ENCODE peak calls at places on chromosome 11, in eight cellular contexts. F is heart left ventricle; L is NCI-H2081; Y is activated T-helper 1 cell treated with anti-CD3 and anti-CD28 coated beads, Interleukin-12 subunit alpha, Interleukin-12 subunit beta, Interleukin-2, Interleukin-4 antibody, amounts not matched to agents 30 ng/mL and 10 ng/mL and 1 ng/mL, durations not matched to agents 14 hours and 24 hours and 36 hours; K is activated CD4-positive, alpha-beta T cell treated with anti-CD3 and anti-CD28 coated beads, Interleukin-2, amount 10 ng/mL, durations not matched to agents 7 days and 5 days; M is EL; N is NCI-H1417 treated with DMSO at 0.1 percent for 48 hours; J is CD4-positive, alpha-beta memory T cell. O is an unnamed sample.

GRCh38 chr11:104061851-104062521 is 25.5 kb downstream of the DDI1 start:
- DNase-seq in L (no peak), Y (no peak), N (no peak), F (no peak), J (no peak), K (no peak), M (no peak), O (no peak)

GRCh38 chr11:12827929-12828812 is 153.9 kb downstream of the TEAD1 start:
- DNase-seq in J (no peak), Y (no peak), L (peak; percentile 92), M (peak; percentile 71), K (no peak), N (peak; percentile 68), F (no peak), O (peak; percentile 59)

GRCh38 chr11:22432331-22433065 is 94.3 kb downstream of the SLC17A6 start:
- DNase-seq in N (peak; percentile 89), Y (no peak), F (peak; percentile 45), L (no peak), K (no peak), J (no peak), M (no peak), O (peak; percentile 33)

GRCh38 chr11:69546735-69547370 is 65.4 kb downstream of the LINC01488 start:
- DNase-seq in J (no peak), N (no peak), L (no peak), M (no peak), Y (no peak), F (no peak), K (no peak), O (no peak)

GRCh38 chr11:19073454-19074415 is 13.2 kb upstream of the MRGPRX2 start:
- DNase-seq in M (no peak), F (no peak), Y (no peak), L (peak; percentile 33), N (no peak), J (no peak), K (no peak), O (no peak)

GRCh38 chr11:73154178-73154577 is 12.1 kb upstream of the FCHSD2 start:
- DNase-seq in L (no peak), N (no peak), K (peak; percentile 59), M (no peak), F (no peak), J (peak; percentile 19), Y (peak; percentile 28), O (no peak)

GRCh38 chr11:65311197-65311631 is 3.5 kb upstream of the CDC42EP2 start:
- DNase-seq in Y (no peak), J (no peak), F (no peak), K (no peak), N (no peak), M (peak; percentile 60), L (no peak), O (no peak)

GRCh38 chr11:125348141-125348651 is 147.9 kb downstream of the FEZ1 start:
- DNase-seq in K (no peak), N (no peak), L (no peak), M (no peak), Y (no peak), J (no peak), F (no peak), O (no peak)

GRCh38 chr11:86160546-86161149 is 83.9 kb upstream of the EED start:
- DNase-seq in F (no peak), N (no peak), Y (no peak), J (no peak), K (no peak), M (peak; percentile 73), L (no peak), O (peak; percentile 20)

GRCh38 chr11:97019754-97020153 is 629.9 kb downstream of the JRKL start:
- DNase-seq in N (no peak), J (no peak), K (no peak), L (no peak), F (no peak), Y (no peak), M (no peak), O (no peak)

GRCh38 chr11:107856180-107856980 is 2.2 kb downstream of the SLC35F2 start:
- DNase-seq in N (no peak), J (no peak), Y (no peak), M (no peak), K (no peak), L (no peak), F (no peak), O (no peak)

GRCh38 chr11:19393941-19394340 is 153.2 kb upstream of the E2F8 start:
- DNase-seq in Y (no peak), L (no peak), F (no peak), M (peak; percentile 50), J (no peak), K (no peak), N (no peak), O (no peak)

GRCh38 chr11:83816572-83817187 is 530.5 kb upstream of the CCDC90B start:
- DNase-seq in L (peak; percentile 23), J (peak; percentile 7), F (no peak), N (peak; percentile 35), M (no peak), K (no peak), Y (no peak), O (no peak)